ENCODE peak calls at places on chromosome 21, in seven cellular contexts. G, Y, D, H, T, B and L are unnamed samples.

GRCh38 chr21:44881586-44881939 is 8.1 kb upstream of the PTTG1IP start:
- DNase-seq in B (no peak), Y (no peak), D (no peak), T (no peak), G (no peak), H (peak; percentile 47), L (no peak)

GRCh38 chr21:43942621-43943020 is 69.5 kb upstream of the TRAPPC10 start:
- DNase-seq in G (no peak), H (no peak), T (no peak), Y (no peak), B (no peak), D (no peak), L (no peak)

GRCh38 chr21:45294509-45295291 is 7.0 kb upstream of the POFUT2 start:
- DNase-seq in B (no peak), Y (no peak), T (peak; percentile 62), D (peak; percentile 97), G (no peak), H (peak; percentile 77), L (peak; percentile 66)

GRCh38 chr21:44530903-44531605 is 8.9 kb downstream of the KRTAP10-1 start:
- DNase-seq in Y (no peak), T (no peak), G (no peak), B (no peak), D (peak; percentile 31), H (peak; percentile 41), L (no peak)

GRCh38 chr21:44958471-44959191 is 18.8 kb downstream of the SLX9 start:
- DNase-seq in B (no peak), Y (no peak), T (no peak), D (peak; percentile 95), G (no peak), H (no peak), L (no peak)

GRCh38 chr21:18369115-18369514 is 34.5 kb downstream of the TMPRSS15 start:
- DNase-seq in H (no peak), Y (no peak), B (no peak), G (no peak), D (no peak), T (no peak), L (peak; percentile 45)

GRCh38 chr21:37682908-37683307 is 233.3 kb downstream of the KCNJ6 start:
- DNase-seq in B (no peak), H (no peak), D (no peak), T (no peak), Y (no peak), G (no peak), L (peak; percentile 35)

GRCh38 chr21:28548291-28548690 is 444.4 kb downstream of the LTN1 start:
- DNase-seq in H (no peak), Y (no peak), B (no peak), T (no peak), G (no peak), D (no peak), L (no peak)

GRCh38 chr21:29130234-29130993 is at the start of gene MAP3K7CL:
- DNase-seq in B (no peak), D (peak; percentile 91), G (no peak), Y (no peak), T (no peak), H (no peak), L (peak; percentile 98)

GRCh38 chr21:18318156-18318555 is 73.5 kb downstream of the CHODL start:
- DNase-seq in T (no peak), B (no peak), Y (no peak), D (no peak), H (no peak), G (no peak), L (no peak)

GRCh38 chr21:26881504-26882228 is 36.5 kb upstream of the ADAMTS1 start:
- DNase-seq in G (no peak), T (no peak), D (no peak), H (no peak), Y (no peak), B (no peak), L (peak; percentile 49)

GRCh38 chr21:45507523-45507875 is 34.7 kb downstream of the SLC19A1 start:
- DNase-seq in D (peak; percentile 52), T (no peak), G (no peak), H (peak; percentile 51), B (no peak), Y (no peak), L (no peak)

GRCh38 chr21:44854664-44855446 is 18.6 kb downstream of the PTTG1IP start:
- DNase-seq in H (peak; percentile 60), T (no peak), B (no peak), Y (no peak), D (peak; percentile 54), G (no peak), L (no peak)

GRCh38 chr21:43937898-43938309 is 72.9 kb downstream of the AGPAT3 start:
- DNase-seq in D (no peak), G (peak; percentile 13), T (no peak), B (no peak), H (no peak), Y (no peak), L (no peak)

GRCh38 chr21:19995253-19995652 is 1003.0 kb upstream of the NCAM2 start:
- DNase-seq in H (no peak), T (no peak), G (no peak), Y (no peak), B (no peak), D (no peak), L (no peak)

GRCh38 chr21:20004353-20004752 is 993.9 kb upstream of the NCAM2 start:
- DNase-seq in Y (no peak), D (no peak), B (no peak), H (no peak), G (no peak), T (no peak), L (no peak)

GRCh38 chr21:19998450-19998849 is 999.8 kb upstream of the NCAM2 start:
- DNase-seq in G (no peak), Y (no peak), D (no peak), B (no peak), H (no peak), T (no peak), L (no peak)

GRCh38 chr21:19999369-20000272 is 998.6 kb upstream of the NCAM2 start:
- DNase-seq in G (no peak), H (no peak), B (no peak), Y (no peak), D (no peak), T (no peak), L (no peak)
- H3K27ac ChIP-seq in G (no peak overlapping the region), H (no peak overlapping the region), B (no peak overlapping the region), Y (no peak overlapping the region), D (no peak overlapping the region), T (no peak overlapping the region), L (no peak overlapping the region)

GRCh38 chr21:32698971-32699693 is 28.7 kb downstream of the SYNJ1 start:
- DNase-seq in T (no peak), Y (no peak), H (no peak), G (no peak), B (no peak), D (no peak), L (peak; percentile 3)
- H3K9me3 ChIP-seq in T (no peaks in the 10 kb centered on the region), Y (no peaks in the 10 kb centered on the region), H (no peaks in the 10 kb centered on the region), G (no peaks in the 10 kb centered on the region), B (no peaks in the 10 kb centered on the region), D (no peaks in the 10 kb centered on the region), L (no peaks in the 10 kb centered on the region)

DNA sequence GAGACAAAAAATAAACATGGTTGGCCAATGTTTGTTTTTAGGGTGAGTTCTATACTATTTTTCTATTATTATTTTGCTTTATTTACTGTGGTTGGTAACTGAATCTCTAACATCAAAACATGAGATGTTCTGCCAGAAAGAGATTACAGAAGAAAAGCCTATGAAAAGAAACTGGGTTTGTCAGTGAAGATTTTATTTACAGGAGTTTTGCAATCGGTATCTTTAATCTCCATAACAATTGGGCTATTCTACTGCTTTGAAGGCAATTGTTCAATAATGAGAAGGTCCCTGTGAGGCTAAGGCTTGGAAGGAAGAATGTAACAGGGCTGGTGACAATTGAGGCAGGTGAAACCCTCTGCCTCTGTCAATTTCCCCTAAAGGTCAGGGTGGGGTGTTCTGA is 155.5 kb downstream of the CLIC6 start:
- DNase-seq in B (no peak), T (no peak), D (no peak), G (no peak), H (no peak), Y (no peak), L (no peak)
- H3K36me3 ChIP-seq in B (no peaks in the 10 kb centered on the region), T (no peaks in the 10 kb centered on the region), D (peaks cover 8% of the 10 kb centered on the region), G (peaks cover 41% of the 10 kb centered on the region), H (peaks cover 39% of the 10 kb centered on the region), Y (no peaks in the 10 kb centered on the region), L (no peaks in the 10 kb centered on the region)

DNA sequence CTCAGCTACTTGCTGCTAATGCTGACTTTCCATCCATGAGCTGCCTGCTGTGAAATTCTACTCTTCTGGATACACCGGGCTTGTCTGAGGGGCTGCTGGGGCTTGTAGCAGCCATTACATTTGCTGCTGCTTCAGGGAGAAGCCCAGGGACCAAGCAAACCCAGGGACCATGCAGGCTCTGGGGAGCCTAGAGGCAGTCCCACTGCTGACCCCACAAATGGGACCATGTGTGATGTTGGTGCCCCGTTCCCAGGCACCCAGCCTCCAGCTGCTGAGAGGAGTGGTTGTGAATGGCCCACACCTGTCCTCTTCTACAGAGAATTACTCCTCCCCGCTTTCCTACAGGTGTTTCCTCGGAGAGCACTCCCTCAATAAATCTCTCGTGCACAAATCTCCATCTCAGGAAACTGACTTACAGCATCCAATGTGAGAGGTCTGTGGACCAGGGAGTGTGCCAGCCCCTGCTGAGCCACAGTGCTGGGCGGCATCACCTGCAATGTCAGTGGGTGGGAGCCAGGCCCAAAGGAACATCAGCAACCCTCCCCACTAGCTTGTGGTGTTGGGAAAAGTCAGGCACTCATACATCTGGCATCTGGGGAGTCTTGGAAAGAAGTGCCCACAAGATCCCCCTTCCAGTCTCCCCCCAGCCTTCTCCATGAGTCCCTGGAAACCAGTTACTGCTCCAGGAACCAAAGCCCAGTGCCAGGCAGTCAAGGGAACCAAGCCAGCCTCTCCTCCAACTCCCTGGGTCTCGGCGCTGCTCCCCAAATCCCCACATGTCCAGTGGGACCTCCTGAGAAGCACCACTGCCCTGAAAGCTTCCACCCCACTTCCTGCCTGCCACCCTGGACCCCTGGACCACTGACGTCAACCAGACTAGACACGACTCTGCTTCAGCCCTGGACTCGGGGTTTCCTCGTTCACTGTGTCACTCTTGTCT is 65.1 kb downstream of the TCP10L start:
- DNase-seq in T (no peak), G (no peak), B (no peak), Y (no peak), D (no peak), H (no peak), L (peak; percentile 10)
- H3K27ac ChIP-seq in T (no peak overlapping the region), G (no peak overlapping the region), B (no peak overlapping the region), Y (peak overlapping the region; percentile 55), D (peak overlapping the region; percentile 49), H (peak overlapping the region; percentile 68), L (no peak overlapping the region)

GRCh38 chr21:30251781-30252180 is 31.0 kb downstream of the KRTAP24-1 start:
- DNase-seq in Y (no peak), G (no peak), H (no peak), D (no peak), T (no peak), B (no peak), L (no peak)

GRCh38 chr21:30257773-30258172 is 25.0 kb downstream of the KRTAP24-1 start:
- DNase-seq in Y (no peak), T (peak; percentile 48), G (no peak), D (no peak), H (no peak), B (peak; percentile 9), L (peak; percentile 62)

GRCh38 chr21:30255679-30256078 is 27.1 kb downstream of the KRTAP24-1 start:
- DNase-seq in D (no peak), B (no peak), G (no peak), T (no peak), H (no peak), Y (no peak), L (no peak)

DNA sequence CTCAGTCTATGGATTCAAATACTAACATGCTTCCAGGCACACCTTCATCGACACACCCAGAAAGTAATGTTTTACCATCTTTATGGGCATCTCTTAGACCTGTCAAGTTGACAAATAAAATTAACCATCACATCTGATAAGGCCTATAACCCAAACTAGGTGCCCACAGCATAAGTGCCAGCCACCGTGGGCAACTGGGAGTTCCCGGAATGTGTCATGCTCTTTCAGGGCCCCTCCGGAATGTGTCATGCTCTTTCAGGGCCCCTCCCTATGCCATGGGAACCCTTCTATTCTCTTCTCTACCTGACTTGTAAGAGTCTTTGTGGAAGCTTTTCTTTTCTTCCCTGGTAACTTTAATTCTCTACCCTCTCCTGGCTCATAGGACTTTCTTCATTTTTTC is 26.6 kb downstream of the KRTAP24-1 start:
- DNase-seq in Y (peak; percentile 25), B (no peak), D (no peak), G (no peak), T (no peak), H (no peak), L (no peak)
- H3K9me3 ChIP-seq in Y (no peaks in the 10 kb centered on the region), B (peaks cover 2% of the 10 kb centered on the region), D (no peaks in the 10 kb centered on the region), G (no peaks in the 10 kb centered on the region), T (no peaks in the 10 kb centered on the region), H (no peaks in the 10 kb centered on the region), L (no peaks in the 10 kb centered on the region)